ENCODE peak calls at places on chromosomes 12 and 14, in six cellular contexts. One of them, this sample, is unnamed.

GRCh38 chr12:117466677-117467362 is 105.4 kb upstream of the NOS1 start:
- DNase-seq in iPS-NIHi11: no peak
- DNase-seq in GM04504: no peak
- DNase-seq in fibroblast of mammary gland: no peak
- DNase-seq in T-helper 22 cell: no peak
- DNase-seq in stimulated activated CD8-positive, alpha-beta memory T cell treated with anti-CD3 and anti-CD28 coated beads, Interleukin-2, amount 100 ng/mL, for 1 hour: no peak
- DNase-seq in this sample: no peak

GRCh38 chr14:106436310-106436905 is 910.0 kb downstream of the TMEM121 start:
- DNase-seq in iPS-NIHi11: peak
- DNase-seq in GM04504: no peak
- DNase-seq in fibroblast of mammary gland: peak
- DNase-seq in T-helper 22 cell: peak
- DNase-seq in stimulated activated CD8-positive, alpha-beta memory T cell treated with anti-CD3 and anti-CD28 coated beads, Interleukin-2, amount 100 ng/mL, for 1 hour: peak
- DNase-seq in this sample: peak

GRCh38 chr12:54415223-54415929 is 3.7 kb downstream of the ITGA5 start:
- DNase-seq in iPS-NIHi11: no peak
- DNase-seq in GM04504: no peak
- DNase-seq in fibroblast of mammary gland: peak
- DNase-seq in T-helper 22 cell: no peak
- DNase-seq in stimulated activated CD8-positive, alpha-beta memory T cell treated with anti-CD3 and anti-CD28 coated beads, Interleukin-2, amount 100 ng/mL, for 1 hour: no peak
- DNase-seq in this sample: no peak

GRCh38 chr12:17652436-17652835 is 437.6 kb downstream of the RERGL start:
- DNase-seq in iPS-NIHi11: no peak
- DNase-seq in GM04504: no peak
- DNase-seq in fibroblast of mammary gland: no peak
- DNase-seq in T-helper 22 cell: no peak
- DNase-seq in stimulated activated CD8-positive, alpha-beta memory T cell treated with anti-CD3 and anti-CD28 coated beads, Interleukin-2, amount 100 ng/mL, for 1 hour: no peak
- DNase-seq in this sample: no peak

GRCh38 chr12:127393896-127394295 is 873.1 kb upstream of the TMEM132C start:
- DNase-seq in iPS-NIHi11: no peak
- DNase-seq in GM04504: peak
- DNase-seq in fibroblast of mammary gland: peak
- DNase-seq in T-helper 22 cell: no peak
- DNase-seq in stimulated activated CD8-positive, alpha-beta memory T cell treated with anti-CD3 and anti-CD28 coated beads, Interleukin-2, amount 100 ng/mL, for 1 hour: no peak
- DNase-seq in this sample: no peak

GRCh38 chr12:108722992-108723766 is 8.1 kb downstream of the CORO1C start:
- DNase-seq in iPS-NIHi11: no peak
- DNase-seq in GM04504: peak
- DNase-seq in fibroblast of mammary gland: peak
- DNase-seq in T-helper 22 cell: no peak
- DNase-seq in stimulated activated CD8-positive, alpha-beta memory T cell treated with anti-CD3 and anti-CD28 coated beads, Interleukin-2, amount 100 ng/mL, for 1 hour: no peak
- DNase-seq in this sample: no peak

GRCh38 chr12:102959391-102959790 is 1.9 kb downstream of the ASCL1 start:
- DNase-seq in iPS-NIHi11: no peak
- DNase-seq in GM04504: no peak
- DNase-seq in fibroblast of mammary gland: no peak
- DNase-seq in T-helper 22 cell: no peak
- DNase-seq in stimulated activated CD8-positive, alpha-beta memory T cell treated with anti-CD3 and anti-CD28 coated beads, Interleukin-2, amount 100 ng/mL, for 1 hour: no peak
- DNase-seq in this sample: peak

GRCh38 chr12:2543801-2544200 is 251.0 kb upstream of the FKBP4 start:
- DNase-seq in iPS-NIHi11: no peak
- DNase-seq in GM04504: no peak
- DNase-seq in fibroblast of mammary gland: no peak
- DNase-seq in T-helper 22 cell: no peak
- DNase-seq in stimulated activated CD8-positive, alpha-beta memory T cell treated with anti-CD3 and anti-CD28 coated beads, Interleukin-2, amount 100 ng/mL, for 1 hour: no peak
- DNase-seq in this sample: no peak

GRCh38 chr12:27709932-27710591 is 570 bp upstream of the MRPS35 start:
- DNase-seq in iPS-NIHi11: no peak
- DNase-seq in GM04504: peak
- DNase-seq in fibroblast of mammary gland: peak
- DNase-seq in T-helper 22 cell: no peak
- DNase-seq in stimulated activated CD8-positive, alpha-beta memory T cell treated with anti-CD3 and anti-CD28 coated beads, Interleukin-2, amount 100 ng/mL, for 1 hour: no peak
- DNase-seq in this sample: no peak

GRCh38 chr12:102417055-102417454 is 63.3 kb downstream of the IGF1 start:
- DNase-seq in iPS-NIHi11: no peak
- DNase-seq in GM04504: no peak
- DNase-seq in fibroblast of mammary gland: no peak
- DNase-seq in T-helper 22 cell: no peak
- DNase-seq in stimulated activated CD8-positive, alpha-beta memory T cell treated with anti-CD3 and anti-CD28 coated beads, Interleukin-2, amount 100 ng/mL, for 1 hour: no peak
- DNase-seq in this sample: no peak

GRCh38 chr12:108307006-108307405 is 32.1 kb downstream of the CMKLR1 start:
- DNase-seq in iPS-NIHi11: no peak
- DNase-seq in GM04504: peak
- DNase-seq in fibroblast of mammary gland: peak
- DNase-seq in T-helper 22 cell: no peak
- DNase-seq in stimulated activated CD8-positive, alpha-beta memory T cell treated with anti-CD3 and anti-CD28 coated beads, Interleukin-2, amount 100 ng/mL, for 1 hour: no peak
- DNase-seq in this sample: no peak

GRCh38 chr14:100841445-100842403 is 15.8 kb downstream of the MEG3 start:
- DNase-seq in iPS-NIHi11: no peak
- DNase-seq in GM04504: no peak
- DNase-seq in fibroblast of mammary gland: no peak
- DNase-seq in T-helper 22 cell: no peak
- DNase-seq in stimulated activated CD8-positive, alpha-beta memory T cell treated with anti-CD3 and anti-CD28 coated beads, Interleukin-2, amount 100 ng/mL, for 1 hour: no peak
- DNase-seq in this sample: no peak